ENCODE peak calls at places on chromosomes 7 and 10, in four cellular contexts. X is tibial artery, H is epithelial cell of esophagus, B is lung. J is an unnamed sample.

GRCh38 chr10:71998840-71999194 is 34.6 kb downstream of the CHST3 start:
- DNase-seq in B (no peak), H (peak), X (peak), J (no peak)

GRCh38 chr7:91249506-91250233 is 14.6 kb upstream of the FZD1 start:
- DNase-seq in B (no peak), H (peak), X (no peak), J (no peak)

GRCh38 chr10:110651044-110651958 is 7.2 kb downstream of the RBM20 start:
- DNase-seq in H (no peak), B (no peak), X (peak), J (peak)

GRCh38 chr7:29017666-29018065 is 59.5 kb upstream of the TRIL start:
- DNase-seq in H (no peak), B (no peak), X (no peak), J (no peak)

GRCh38 chr10:69789164-69789576 is 12.5 kb upstream of the COL13A1 start:
- DNase-seq in X (no peak), B (no peak), H (no peak), J (no peak)

GRCh38 chr7:8724080-8724718 is 290.8 kb downstream of the NXPH1 start:
- DNase-seq in X (no peak), B (no peak), H (peak), J (peak)

GRCh38 chr7:150447966-150448788 is 2.3 kb upstream of the GIMAP8 start:
- DNase-seq in B (no peak), X (no peak), H (no peak), J (no peak)

GRCh38 chr10:27252267-27253000 is 11.8 kb upstream of the ACBD5 start:
- DNase-seq in X (no peak), H (peak), B (peak), J (no peak)

GRCh38 chr10:75630746-75631145 is 199.3 kb downstream of the LRMDA start:
- DNase-seq in B (no peak), X (no peak), H (no peak), J (no peak)

GRCh38 chr7:882336-883028 is 6.1 kb downstream of the GET4 start:
- DNase-seq in H (no peak), B (no peak), X (no peak), J (no peak)

GRCh38 chr10:72334832-72335393 is 19.8 kb downstream of the DNAJB12 start:
- DNase-seq in B (peak), H (peak), X (peak), J (peak)

GRCh38 chr7:79091661-79092060 is 361.8 kb downstream of the MAGI2 start:
- DNase-seq in B (no peak), X (no peak), H (no peak), J (no peak)

GRCh38 chr10:93206652-93207051 is 133.0 kb downstream of the CYP26A1 start:
- DNase-seq in H (no peak), X (no peak), B (no peak), J (no peak)

GRCh38 chr7:151552352-151553028 is 32.8 kb upstream of the RHEB start:
- DNase-seq in H (peak), B (peak), X (no peak), J (no peak)

GRCh38 chr7:919924-920341 is 34.5 kb downstream of the ADAP1 start:
- DNase-seq in X (peak), B (no peak), H (no peak), J (no peak)

GRCh38 chr10:132430231-132430743 is 33.3 kb downstream of the PWWP2B start:
- DNase-seq in H (no peak), B (no peak), X (no peak), J (no peak)

GRCh38 chr7:24786306-24786705 is 29.0 kb upstream of the GSDME start:
- DNase-seq in B (no peak), H (no peak), X (no peak), J (no peak)

GRCh38 chr10:35041502-35041879 is 48.6 kb downstream of the CUL2 start:
- DNase-seq in X (no peak), B (no peak), H (peak), J (no peak)

GRCh38 chr10:59319854-59320253 is 42.5 kb downstream of the FAM13C start:
- DNase-seq in H (peak), X (no peak), B (no peak), J (no peak)

GRCh38 chr10:48480397-48481374 is 124.2 kb downstream of the ARHGAP22 start:
- DNase-seq in B (no peak), X (no peak), H (no peak), J (no peak)

GRCh38 chr10:63175534-63175933 is 42.4 kb downstream of the NRBF2 start:
- DNase-seq in B (no peak), H (no peak), X (no peak), J (no peak)

GRCh38 chr10:46553238-46554049 is 3.0 kb downstream of the GPRIN2 start:
- DNase-seq in H (no peak), X (peak), B (peak), J (no peak)

GRCh38 chr10:70274643-70275042 is 9.2 kb downstream of the NPFFR1 start:
- DNase-seq in X (peak), B (no peak), H (no peak), J (no peak)

GRCh38 chr10:50367732-50368131 is 116.4 kb upstream of the ASAH2 start:
- DNase-seq in H (peak), B (no peak), X (no peak), J (no peak)

GRCh38 chr10:43427166-43427825 is 9.6 kb upstream of the ZNF487 start:
- DNase-seq in B (no peak), H (no peak), X (no peak), J (no peak)

GRCh38 chr7:13904689-13905088 is 84.8 kb downstream of the ETV1 start:
- DNase-seq in H (no peak), X (no peak), B (no peak), J (no peak)

GRCh38 chr10:30581779-30582380 is 47.7 kb downstream of the LYZL2 start:
- DNase-seq in H (peak), B (no peak), X (no peak), J (peak)

GRCh38 chr10:32239770-32240169 is 107.2 kb downstream of the EPC1 start:
- DNase-seq in B (no peak), H (peak), X (no peak), J (no peak)

GRCh38 chr10:32241946-32242345 is 105.0 kb downstream of the EPC1 start:
- DNase-seq in B (no peak), X (no peak), H (no peak), J (no peak)

GRCh38 chr10:32232378-32232777 is 114.6 kb downstream of the EPC1 start:
- DNase-seq in B (no peak), H (no peak), X (no peak), J (no peak)

GRCh38 chr10:32237644-32238345 is 109.2 kb downstream of the EPC1 start:
- DNase-seq in B (no peak), X (no peak), H (peak), J (no peak)
- H3K4me3 ChIP-seq in B (no peak), X (no peak), H (no peak), J (no peak)

DNA sequence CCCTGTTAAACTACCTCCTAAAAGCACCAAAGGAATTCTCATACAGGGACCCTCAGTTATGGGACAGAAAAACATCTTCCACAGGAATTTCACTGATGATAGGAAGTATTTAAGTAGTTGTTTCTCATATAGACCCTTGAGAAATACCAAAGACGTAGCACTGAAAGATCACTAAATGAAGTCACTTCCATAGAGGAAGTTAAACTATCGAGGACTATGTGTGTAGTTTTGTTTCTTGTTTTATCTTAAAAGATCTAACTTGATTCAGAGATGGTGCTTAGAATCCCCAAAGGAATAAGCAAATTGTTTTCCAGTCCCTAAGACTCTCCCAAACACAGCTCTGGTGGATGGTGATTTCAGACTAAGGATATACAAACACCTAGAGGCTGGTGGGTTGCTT is 94.8 kb upstream of the AFAP1L2 start:
- DNase-seq in H (no peak), B (no peak), X (no peak), J (no peak)
- H3K4me3 ChIP-seq in H (no peak), B (no peak), X (no peak), J (no peak)

GRCh38 chr7:38339953-38340819 is 66.8 kb upstream of the TARP start:
- DNase-seq in H (no peak), X (no peak), B (no peak), J (no peak)
- H3K4me3 ChIP-seq in H (no peak), X (no peak), B (no peak), J (no peak)

DNA sequence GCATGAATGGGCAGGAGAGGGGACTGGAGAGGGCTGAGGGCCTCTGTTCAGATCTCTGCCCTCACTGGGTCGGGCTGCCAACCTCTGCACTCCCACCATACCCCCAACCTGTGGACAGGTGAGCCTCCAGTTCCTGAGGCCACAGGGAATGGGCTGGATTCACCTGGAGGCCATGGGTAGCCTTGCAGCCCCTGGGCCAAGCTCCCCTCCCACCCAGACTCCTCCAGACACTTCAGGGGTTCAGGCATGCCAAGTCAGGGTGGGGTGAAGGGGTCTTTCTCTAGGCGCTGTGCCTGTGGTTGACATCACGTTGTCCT is 80.5 kb downstream of the ZMIZ1 start:
- DNase-seq in H (no peak), B (no peak), X (no peak), J (no peak)
- H3K4me3 ChIP-seq in H (no peak), B (no peak), X (no peak), J (no peak)

DNA sequence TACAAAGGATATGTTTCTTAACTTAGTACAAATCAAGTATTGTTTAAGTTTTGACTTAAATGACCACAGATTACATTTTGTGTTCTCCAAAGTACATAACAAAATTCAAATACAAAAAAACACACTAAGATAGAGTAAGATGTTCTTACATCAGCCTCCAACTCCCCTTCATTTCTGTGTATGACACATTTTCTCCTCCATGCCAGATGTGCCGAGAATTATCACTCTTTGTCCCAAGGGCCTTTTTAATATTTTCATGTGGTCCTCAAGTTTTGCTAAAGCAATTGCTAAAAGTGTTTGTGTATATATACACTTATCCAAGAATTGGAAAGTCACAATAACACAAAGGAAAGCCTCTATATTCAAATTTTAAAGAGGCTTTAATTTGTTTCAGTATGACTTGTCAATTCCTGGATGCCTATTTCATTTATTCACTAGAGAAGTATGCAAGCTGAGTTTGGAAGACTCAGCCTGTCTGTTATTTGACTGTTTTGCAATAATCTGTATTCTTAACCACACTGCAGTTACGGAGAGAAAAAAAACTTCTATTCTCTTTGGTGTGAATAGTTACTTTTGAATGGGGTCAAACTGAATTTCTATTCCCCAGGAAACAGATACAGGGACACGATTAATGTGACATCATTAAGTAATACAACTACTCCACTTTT is 586.4 kb upstream of the SEMA3D start:
- DNase-seq in B (no peak), H (peak), X (no peak), J (no peak)
- H3K4me3 ChIP-seq in B (no peak), H (no peak), X (no peak), J (no peak)

DNA sequence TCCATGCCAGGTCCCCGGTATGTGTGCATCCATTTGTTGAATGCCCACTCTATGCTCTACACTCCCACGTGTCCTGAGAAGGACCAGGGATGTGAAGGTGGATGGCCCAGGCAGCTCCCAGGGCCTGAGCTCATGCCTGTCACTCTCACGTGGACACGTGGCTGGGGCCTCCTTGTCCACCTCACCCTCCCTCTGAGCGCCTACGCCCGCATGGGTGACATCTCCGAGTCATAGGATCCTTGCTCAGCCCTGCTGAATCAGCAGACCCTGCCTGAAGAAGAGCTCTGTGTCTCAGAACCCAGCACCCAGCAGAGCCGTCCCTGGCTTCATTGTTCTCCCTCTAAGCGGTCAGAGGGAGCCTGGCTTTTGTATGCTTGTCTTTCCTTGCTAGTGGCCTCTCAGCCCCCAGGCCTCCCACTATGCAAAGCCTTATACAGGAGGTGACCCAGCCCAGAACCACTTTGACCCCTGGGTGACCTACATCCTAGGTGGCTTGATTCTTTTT is 107.9 kb upstream of the PPIF start:
- DNase-seq in H (peak), X (peak), B (no peak), J (no peak)
- H3K4me3 ChIP-seq in H (no peak), X (no peak), B (no peak), J (no peak)

GRCh38 chr7:94393251-94393758 is 1.4 kb upstream of the COL1A2 start:
- DNase-seq in H (no peak), B (no peak), X (peak), J (no peak)
- H3K4me3 ChIP-seq in H (no peak), B (no peak), X (peak), J (no peak)

DNA sequence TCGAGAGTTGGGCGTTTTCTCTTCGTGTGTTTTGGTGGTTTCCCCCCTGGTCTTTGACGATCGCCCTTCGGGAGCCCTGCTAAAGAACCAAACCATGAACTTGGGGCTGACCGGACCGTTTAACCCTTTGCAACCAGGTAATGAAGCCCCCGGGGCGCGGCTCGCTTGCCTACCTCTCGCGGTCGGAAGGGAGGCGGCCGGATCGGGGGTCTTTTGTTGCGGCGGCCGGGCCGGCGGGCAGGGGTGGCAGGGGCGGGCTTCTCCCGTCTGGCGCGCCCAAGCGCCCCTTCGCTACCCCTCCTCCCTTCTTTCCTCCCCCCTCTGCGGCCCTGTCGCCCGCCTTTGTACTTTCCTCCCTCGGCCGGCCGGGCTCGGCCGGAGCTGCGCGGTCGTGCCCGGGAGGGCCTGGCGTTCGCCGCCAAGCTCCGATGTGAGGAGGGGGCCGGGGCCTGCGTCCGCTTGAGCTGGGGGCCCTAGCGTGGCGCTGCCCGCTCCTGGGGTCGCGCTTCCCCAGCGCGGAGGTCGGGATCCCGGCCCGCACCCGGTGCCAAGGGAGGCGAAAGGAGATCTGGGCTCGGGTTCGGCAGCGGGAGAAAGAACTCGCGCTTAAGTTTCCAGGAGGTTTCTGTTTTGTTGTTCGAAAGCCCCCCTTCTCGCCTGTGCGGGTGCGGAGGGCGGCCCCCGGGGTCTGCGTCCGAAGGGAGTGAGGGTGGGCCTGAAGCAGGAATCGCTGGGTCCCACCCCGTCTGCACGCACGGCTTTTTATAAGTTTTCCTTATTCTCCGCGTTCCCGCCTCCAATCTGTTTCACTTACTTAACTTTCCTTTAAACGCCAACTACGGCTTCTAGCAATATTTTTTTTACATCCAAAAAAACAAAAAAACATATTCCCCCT is 436.8 kb upstream of the GALNT17 start:
- DNase-seq in B (no peak), X (peak), H (peak), J (no peak)
- H3K4me3 ChIP-seq in B (peak), X (peak), H (peak), J (peak)

J was measured in Jurkat, Clone E6-1.